ENCODE peak calls at places on chromosomes 5 and 9, in ten cellular contexts. R is left ventricle myocardium inferior; B is astrocyte; C is GM23248; S is K562; U is mesenchymal stem cell; Z is transverse colon; Q is ascending aorta; H is small intestine; W is CD8-positive, alpha-beta T cell. T is an unnamed sample.

GRCh38 chr5:10977011-10977410 is 216.0 kb upstream of the DAP start:
- DNase-seq in R (no peak), B (no peak), C (no peak), S (no peak), U (no peak), Z (no peak), Q (no peak), H (no peak), W (no peak), T (no peak)

GRCh38 chr9:33307067-33307466 is 16.8 kb downstream of the NFX1 start:
- DNase-seq in R (no peak), B (peak; percentile 56), C (no peak), S (no peak), U (no peak), Z (no peak), Q (no peak), H (no peak), W (no peak), T (peak; percentile 73)

GRCh38 chr9:16063241-16063591 is 510.4 kb downstream of the CCDC171 start:
- DNase-seq in R (no peak), B (no peak), C (no peak), S (no peak), U (no peak), Z (no peak), Q (no peak), H (no peak), W (no peak), T (no peak)

GRCh38 chr9:81620009-81620405 is 69.3 kb downstream of the TLE1 start:
- DNase-seq in R (no peak), B (no peak), C (no peak), S (no peak), U (no peak), Z (no peak), Q (no peak), H (no peak), W (no peak), T (no peak)

GRCh38 chr9:70438341-70438924 is 24.0 kb upstream of the KLF9 start:
- DNase-seq in R (peak; percentile 62), B (peak; percentile 63), C (peak; percentile 27), S (peak; percentile 15), U (peak; percentile 92), Z (peak; percentile 85), Q (peak; percentile 88), H (peak; percentile 97), W (no peak), T (peak; percentile 95)

GRCh38 chr5:122200894-122201293 is 71.5 kb downstream of the ZNF474 start:
- DNase-seq in R (no peak), B (no peak), C (no peak), S (no peak), U (no peak), Z (no peak), Q (no peak), H (no peak), W (no peak), T (no peak)

GRCh38 chr9:136144450-136144849 is 25.8 kb upstream of the TMEM250 start:
- DNase-seq in R (no peak), B (no peak), C (no peak), S (no peak), U (no peak), Z (no peak), Q (no peak), H (no peak), W (no peak), T (no peak)

GRCh38 chr9:125513634-125514413 is 193.2 kb downstream of the MAPKAP1 start:
- DNase-seq in R (peak; percentile 35), B (peak; percentile 88), C (peak; percentile 78), S (no peak), U (peak; percentile 86), Z (peak; percentile 28), Q (no peak), H (peak; percentile 91), W (no peak), T (peak; percentile 74)

GRCh38 chr5:52808316-52808901 is 20.7 kb downstream of the ITGA1 start:
- DNase-seq in R (no peak), B (peak; percentile 57), C (no peak), S (no peak), U (peak; percentile 50), Z (no peak), Q (no peak), H (no peak), W (no peak), T (peak; percentile 51)

GRCh38 chr5:171388816-171389168 is 1.1 kb downstream of the NPM1 start:
- DNase-seq in R (no peak), B (no peak), C (peak; percentile 50), S (no peak), U (no peak), Z (no peak), Q (no peak), H (no peak), W (no peak), T (peak; percentile 8)

GRCh38 chr9:106405871-106406435 is 457.0 kb upstream of the ZNF462 start:
- DNase-seq in R (no peak), B (peak; percentile 54), C (no peak), S (no peak), U (no peak), Z (no peak), Q (no peak), H (no peak), W (no peak), T (peak; percentile 66)

GRCh38 chr9:138022121-138022741 is 144.6 kb downstream of the CACNA1B start:
- DNase-seq in R (no peak), B (no peak), C (peak; percentile 21), S (peak; percentile 41), U (no peak), Z (no peak), Q (peak; percentile 47), H (peak; percentile 5), W (no peak), T (no peak)

GRCh38 chr9:27595733-27596132 is 22.5 kb upstream of the C9orf72 start:
- DNase-seq in R (no peak), B (no peak), C (no peak), S (no peak), U (no peak), Z (no peak), Q (no peak), H (no peak), W (no peak), T (no peak)

GRCh38 chr9:131731237-131731995 is 8.5 kb downstream of the RAPGEF1 start:
- DNase-seq in R (no peak), B (no peak), C (peak; percentile 29), S (no peak), U (peak; percentile 63), Z (no peak), Q (no peak), H (peak; percentile 60), W (no peak), T (peak; percentile 20)
- H3K4me3 ChIP-seq in R (no peak overlapping the region), B (no peak overlapping the region), C (no peak overlapping the region), S (no peak overlapping the region), U (no peak overlapping the region), Z (no peak overlapping the region), Q (no peak overlapping the region), H (no peak overlapping the region), W (peak overlapping the region; percentile 14), T (no peak overlapping the region)

GRCh38 chr9:92529124-92529523 is 6.7 kb downstream of the ECM2 start:
- DNase-seq in R (no peak), B (no peak), C (no peak), S (no peak), U (no peak), Z (no peak), Q (no peak), H (no peak), W (no peak), T (no peak)
- H3K27ac ChIP-seq in R (peak overlapping the region; percentile 80), B (no peak overlapping the region), C (no peak overlapping the region), S (no peak overlapping the region), U (no peak overlapping the region), Z (no peak overlapping the region), Q (no peak overlapping the region), H (no peak overlapping the region), W (no peak overlapping the region), T (no peak overlapping the region)

GRCh38 chr5:136089804-136090203 is 42.8 kb upstream of the SMAD5 start:
- DNase-seq in R (no peak), B (peak; percentile 30), C (no peak), S (no peak), U (no peak), Z (peak; percentile 34), Q (no peak), H (peak; percentile 56), W (no peak), T (no peak)

GRCh38 chr5:136084698-136085097 is 47.9 kb upstream of the SMAD5 start:
- DNase-seq in R (peak; percentile 69), B (no peak), C (no peak), S (no peak), U (no peak), Z (peak; percentile 29), Q (peak; percentile 79), H (no peak), W (no peak), T (no peak)

GRCh38 chr5:136086776-136087566 is 45.7 kb upstream of the SMAD5 start:
- DNase-seq in R (no peak), B (no peak), C (no peak), S (no peak), U (no peak), Z (no peak), Q (no peak), H (no peak), W (no peak), T (no peak)

GRCh38 chr5:136090319-136090718 is 42.3 kb upstream of the SMAD5 start:
- DNase-seq in R (no peak), B (no peak), C (no peak), S (no peak), U (no peak), Z (peak; percentile 19), Q (no peak), H (peak; percentile 66), W (no peak), T (no peak)

DNA sequence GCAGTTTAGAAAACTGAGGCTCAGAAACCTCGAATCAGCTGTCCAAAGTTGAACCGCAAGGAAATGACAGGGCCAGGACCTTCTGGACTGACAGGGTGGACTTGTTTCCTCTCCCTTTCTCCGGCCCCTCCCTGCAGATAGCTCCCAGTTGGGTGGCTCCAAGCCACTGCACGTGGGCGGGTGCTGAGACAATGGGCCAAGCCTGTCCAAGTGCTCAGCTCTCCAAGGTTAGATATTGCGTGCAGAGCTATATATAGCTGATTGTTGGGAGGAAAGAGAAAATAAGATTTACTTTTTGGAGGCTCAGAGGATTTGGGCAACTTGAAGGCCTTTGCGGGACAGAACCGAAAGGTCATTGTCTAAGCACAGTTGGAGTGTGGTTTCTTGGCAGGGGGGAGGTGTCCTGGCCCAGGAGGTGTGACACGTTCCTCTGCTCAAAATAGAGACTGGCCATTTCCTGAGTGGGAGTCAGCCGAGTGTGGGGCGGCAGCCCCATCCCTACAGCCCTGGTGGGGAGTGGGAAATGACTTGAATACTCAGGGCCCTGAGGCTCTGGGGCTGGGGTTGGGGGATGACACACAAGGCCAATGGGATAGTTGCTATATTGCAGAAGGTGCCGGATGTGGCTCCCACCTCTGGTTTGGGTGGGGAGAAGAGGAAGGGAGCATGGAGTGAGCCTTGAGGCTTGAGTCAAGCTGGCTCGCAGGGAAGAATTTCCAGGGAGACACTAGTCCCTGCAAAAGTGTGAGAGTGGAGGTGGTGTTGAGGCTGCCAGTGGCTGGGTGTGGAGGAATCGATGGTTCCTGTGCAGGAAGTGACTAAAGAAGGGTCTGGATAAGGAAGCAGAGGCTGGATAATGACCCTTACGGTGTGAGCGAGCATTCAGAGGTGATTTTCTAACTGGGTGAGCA is 44.4 kb upstream of the SMAD5 start:
- DNase-seq in R (peak; percentile 86), B (peak; percentile 60), C (peak; percentile 93), S (peak; percentile 60), U (no peak), Z (peak; percentile 82), Q (peak; percentile 80), H (peak; percentile 79), W (no peak), T (peak; percentile 47)
- H3K4me3 ChIP-seq in R (peak overlapping the region; percentile 26), B (no peak overlapping the region), C (peak overlapping the region; percentile 55), S (no peak overlapping the region), U (peak overlapping the region; percentile 42), Z (no peak overlapping the region), Q (no peak overlapping the region), H (no peak overlapping the region), W (no peak overlapping the region), T (no peak overlapping the region)

GRCh38 chr5:157913575-157913974 is 54.6 kb upstream of the CLINT1 start:
- DNase-seq in R (no peak), B (no peak), C (no peak), S (no peak), U (no peak), Z (no peak), Q (no peak), H (peak; percentile 13), W (no peak), T (no peak)
- H3K27ac ChIP-seq in R (no peak overlapping the region), B (no peak overlapping the region), C (no peak overlapping the region), S (no peak overlapping the region), U (no peak overlapping the region), Z (peak overlapping the region; percentile 76), Q (no peak overlapping the region), H (no peak overlapping the region), W (no peak overlapping the region), T (no peak overlapping the region)

T was measured in fibroblast of lung.